ENCODE peak calls at places on chromosomes 2 and 18, in eight cellular contexts. One of them, this sample, is unnamed.

GRCh38 chr2:202185816-202186221 is 52.6 kb downstream of the SUMO1 start:
- DNase-seq in cardiac muscle cell: peak
- DNase-seq in amniotic epithelial cell: peak
- DNase-seq in stimulated activated naive CD4-positive, alpha-beta T cell treated with Interleukin-2 at 50 U/mL for 16 hours: no peak
- DNase-seq in head of caudate nucleus: no peak
- DNase-seq in fibroblast of gingiva: peak
- DNase-seq in EL: peak
- DNase-seq in SHP77: no peak
- DNase-seq in this sample: no peak

GRCh38 chr18:55236150-55236931 is 277.1 kb upstream of the CCDC68 start:
- DNase-seq in cardiac muscle cell: peak
- DNase-seq in amniotic epithelial cell: peak
- DNase-seq in stimulated activated naive CD4-positive, alpha-beta T cell treated with Interleukin-2 at 50 U/mL for 16 hours: no peak
- DNase-seq in head of caudate nucleus: no peak
- DNase-seq in fibroblast of gingiva: peak
- DNase-seq in EL: peak
- DNase-seq in SHP77: no peak
- DNase-seq in this sample: no peak

GRCh38 chr18:54503495-54503894 is 87.5 kb upstream of the DYNAP start:
- DNase-seq in cardiac muscle cell: peak
- DNase-seq in amniotic epithelial cell: no peak
- DNase-seq in stimulated activated naive CD4-positive, alpha-beta T cell treated with Interleukin-2 at 50 U/mL for 16 hours: no peak
- DNase-seq in head of caudate nucleus: no peak
- DNase-seq in fibroblast of gingiva: no peak
- DNase-seq in EL: no peak
- DNase-seq in SHP77: no peak
- DNase-seq in this sample: no peak

GRCh38 chr2:49286045-49286444 is 131.7 kb upstream of the FSHR start:
- DNase-seq in cardiac muscle cell: no peak
- DNase-seq in amniotic epithelial cell: no peak
- DNase-seq in stimulated activated naive CD4-positive, alpha-beta T cell treated with Interleukin-2 at 50 U/mL for 16 hours: no peak
- DNase-seq in head of caudate nucleus: no peak
- DNase-seq in fibroblast of gingiva: no peak
- DNase-seq in EL: no peak
- DNase-seq in SHP77: no peak
- DNase-seq in this sample: no peak

GRCh38 chr18:52339891-52340371 is at the start of gene DCC:
- DNase-seq in cardiac muscle cell: peak
- DNase-seq in amniotic epithelial cell: no peak
- DNase-seq in stimulated activated naive CD4-positive, alpha-beta T cell treated with Interleukin-2 at 50 U/mL for 16 hours: no peak
- DNase-seq in head of caudate nucleus: peak
- DNase-seq in fibroblast of gingiva: peak
- DNase-seq in EL: no peak
- DNase-seq in SHP77: peak
- DNase-seq in this sample: peak

GRCh38 chr2:220014961-220015360 is 387.5 kb downstream of the SLC4A3 start:
- DNase-seq in cardiac muscle cell: no peak
- DNase-seq in amniotic epithelial cell: no peak
- DNase-seq in stimulated activated naive CD4-positive, alpha-beta T cell treated with Interleukin-2 at 50 U/mL for 16 hours: no peak
- DNase-seq in head of caudate nucleus: no peak
- DNase-seq in fibroblast of gingiva: no peak
- DNase-seq in EL: no peak
- DNase-seq in SHP77: no peak
- DNase-seq in this sample: no peak

GRCh38 chr18:28794459-28795245 is 617.7 kb upstream of the CDH2 start:
- DNase-seq in cardiac muscle cell: peak
- DNase-seq in amniotic epithelial cell: peak
- DNase-seq in stimulated activated naive CD4-positive, alpha-beta T cell treated with Interleukin-2 at 50 U/mL for 16 hours: no peak
- DNase-seq in head of caudate nucleus: no peak
- DNase-seq in fibroblast of gingiva: peak
- DNase-seq in EL: peak
- DNase-seq in SHP77: no peak
- DNase-seq in this sample: no peak

GRCh38 chr2:227115761-227116160 is 48.2 kb downstream of the COL4A4 start:
- DNase-seq in cardiac muscle cell: no peak
- DNase-seq in amniotic epithelial cell: no peak
- DNase-seq in stimulated activated naive CD4-positive, alpha-beta T cell treated with Interleukin-2 at 50 U/mL for 16 hours: no peak
- DNase-seq in head of caudate nucleus: no peak
- DNase-seq in fibroblast of gingiva: peak
- DNase-seq in EL: peak
- DNase-seq in SHP77: no peak
- DNase-seq in this sample: peak

GRCh38 chr2:62939735-62940491 is 110.7 kb upstream of the OTX1 start:
- DNase-seq in cardiac muscle cell: peak
- DNase-seq in amniotic epithelial cell: peak
- DNase-seq in stimulated activated naive CD4-positive, alpha-beta T cell treated with Interleukin-2 at 50 U/mL for 16 hours: no peak
- DNase-seq in head of caudate nucleus: no peak
- DNase-seq in fibroblast of gingiva: peak
- DNase-seq in EL: peak
- DNase-seq in SHP77: no peak
- DNase-seq in this sample: no peak

GRCh38 chr2:149601141-149601796 is 13.7 kb upstream of the MMADHC start:
- DNase-seq in cardiac muscle cell: peak
- DNase-seq in amniotic epithelial cell: peak
- DNase-seq in stimulated activated naive CD4-positive, alpha-beta T cell treated with Interleukin-2 at 50 U/mL for 16 hours: no peak
- DNase-seq in head of caudate nucleus: no peak
- DNase-seq in fibroblast of gingiva: no peak
- DNase-seq in EL: peak
- DNase-seq in SHP77: no peak
- DNase-seq in this sample: no peak

GRCh38 chr18:58218111-58218510 is 174.1 kb downstream of the NEDD4L start:
- DNase-seq in cardiac muscle cell: peak
- DNase-seq in amniotic epithelial cell: no peak
- DNase-seq in stimulated activated naive CD4-positive, alpha-beta T cell treated with Interleukin-2 at 50 U/mL for 16 hours: no peak
- DNase-seq in head of caudate nucleus: no peak
- DNase-seq in fibroblast of gingiva: peak
- DNase-seq in EL: peak
- DNase-seq in SHP77: no peak
- DNase-seq in this sample: no peak

GRCh38 chr2:234275515-234275914 is 221.4 kb downstream of the ARL4C start:
- DNase-seq in cardiac muscle cell: no peak
- DNase-seq in amniotic epithelial cell: no peak
- DNase-seq in stimulated activated naive CD4-positive, alpha-beta T cell treated with Interleukin-2 at 50 U/mL for 16 hours: no peak
- DNase-seq in head of caudate nucleus: no peak
- DNase-seq in fibroblast of gingiva: no peak
- DNase-seq in EL: no peak
- DNase-seq in SHP77: no peak
- DNase-seq in this sample: no peak

GRCh38 chr2:54579682-54580349 is 123.7 kb downstream of the SPTBN1 start:
- DNase-seq in cardiac muscle cell: no peak
- DNase-seq in amniotic epithelial cell: no peak
- DNase-seq in stimulated activated naive CD4-positive, alpha-beta T cell treated with Interleukin-2 at 50 U/mL for 16 hours: peak
- DNase-seq in head of caudate nucleus: no peak
- DNase-seq in fibroblast of gingiva: no peak
- DNase-seq in EL: no peak
- DNase-seq in SHP77: no peak
- DNase-seq in this sample: no peak

GRCh38 chr2:40680547-40680946 is 228.7 kb upstream of the SLC8A1 start:
- DNase-seq in cardiac muscle cell: no peak
- DNase-seq in amniotic epithelial cell: peak
- DNase-seq in stimulated activated naive CD4-positive, alpha-beta T cell treated with Interleukin-2 at 50 U/mL for 16 hours: no peak
- DNase-seq in head of caudate nucleus: no peak
- DNase-seq in fibroblast of gingiva: peak
- DNase-seq in EL: no peak
- DNase-seq in SHP77: no peak
- DNase-seq in this sample: no peak

GRCh38 chr18:21739604-21740473 is 753 bp upstream of the MIB1 start:
- DNase-seq in cardiac muscle cell: peak
- DNase-seq in amniotic epithelial cell: no peak
- DNase-seq in stimulated activated naive CD4-positive, alpha-beta T cell treated with Interleukin-2 at 50 U/mL for 16 hours: no peak
- DNase-seq in head of caudate nucleus: no peak
- DNase-seq in fibroblast of gingiva: no peak
- DNase-seq in EL: no peak
- DNase-seq in SHP77: no peak
- DNase-seq in this sample: no peak

GRCh38 chr2:48144777-48145176 is 238.5 kb upstream of the FBXO11 start:
- DNase-seq in cardiac muscle cell: peak
- DNase-seq in amniotic epithelial cell: peak
- DNase-seq in stimulated activated naive CD4-positive, alpha-beta T cell treated with Interleukin-2 at 50 U/mL for 16 hours: no peak
- DNase-seq in head of caudate nucleus: no peak
- DNase-seq in fibroblast of gingiva: no peak
- DNase-seq in EL: peak
- DNase-seq in SHP77: no peak
- DNase-seq in this sample: no peak

GRCh38 chr2:75481041-75481836 is 79.5 kb downstream of the EVA1A start:
- DNase-seq in cardiac muscle cell: peak
- DNase-seq in amniotic epithelial cell: peak
- DNase-seq in stimulated activated naive CD4-positive, alpha-beta T cell treated with Interleukin-2 at 50 U/mL for 16 hours: no peak
- DNase-seq in head of caudate nucleus: no peak
- DNase-seq in fibroblast of gingiva: peak
- DNase-seq in EL: peak
- DNase-seq in SHP77: peak
- DNase-seq in this sample: no peak

GRCh38 chr2:120442541-120442922 is 96.6 kb downstream of the INHBB start:
- DNase-seq in cardiac muscle cell: no peak
- DNase-seq in amniotic epithelial cell: no peak
- DNase-seq in stimulated activated naive CD4-positive, alpha-beta T cell treated with Interleukin-2 at 50 U/mL for 16 hours: no peak
- DNase-seq in head of caudate nucleus: no peak
- DNase-seq in fibroblast of gingiva: no peak
- DNase-seq in EL: no peak
- DNase-seq in SHP77: no peak
- DNase-seq in this sample: no peak

GRCh38 chr2:242044206-242044590 is 174.7 kb downstream of the RTP5 start:
- DNase-seq in cardiac muscle cell: no peak
- DNase-seq in amniotic epithelial cell: no peak
- DNase-seq in stimulated activated naive CD4-positive, alpha-beta T cell treated with Interleukin-2 at 50 U/mL for 16 hours: no peak
- DNase-seq in head of caudate nucleus: no peak
- DNase-seq in fibroblast of gingiva: no peak
- DNase-seq in EL: no peak
- DNase-seq in SHP77: no peak
- DNase-seq in this sample: no peak

GRCh38 chr2:149490296-149490695 is 97.3 kb downstream of the MMADHC start:
- DNase-seq in cardiac muscle cell: peak
- DNase-seq in amniotic epithelial cell: peak
- DNase-seq in stimulated activated naive CD4-positive, alpha-beta T cell treated with Interleukin-2 at 50 U/mL for 16 hours: no peak
- DNase-seq in head of caudate nucleus: no peak
- DNase-seq in fibroblast of gingiva: no peak
- DNase-seq in EL: peak
- DNase-seq in SHP77: no peak
- DNase-seq in this sample: no peak

GRCh38 chr2:115165529-115166109 is 723.2 kb downstream of the DPP10 start:
- DNase-seq in cardiac muscle cell: peak
- DNase-seq in amniotic epithelial cell: peak
- DNase-seq in stimulated activated naive CD4-positive, alpha-beta T cell treated with Interleukin-2 at 50 U/mL for 16 hours: no peak
- DNase-seq in head of caudate nucleus: peak
- DNase-seq in fibroblast of gingiva: no peak
- DNase-seq in EL: no peak
- DNase-seq in SHP77: peak
- DNase-seq in this sample: no peak

GRCh38 chr2:147396890-147397289 is 447.9 kb upstream of the ACVR2A start:
- DNase-seq in cardiac muscle cell: no peak
- DNase-seq in amniotic epithelial cell: no peak
- DNase-seq in stimulated activated naive CD4-positive, alpha-beta T cell treated with Interleukin-2 at 50 U/mL for 16 hours: no peak
- DNase-seq in head of caudate nucleus: no peak
- DNase-seq in fibroblast of gingiva: no peak
- DNase-seq in EL: no peak
- DNase-seq in SHP77: no peak
- DNase-seq in this sample: no peak

GRCh38 chr2:238942080-238942761 is 94.3 kb downstream of the TWIST2 start:
- DNase-seq in cardiac muscle cell: no peak
- DNase-seq in amniotic epithelial cell: no peak
- DNase-seq in stimulated activated naive CD4-positive, alpha-beta T cell treated with Interleukin-2 at 50 U/mL for 16 hours: no peak
- DNase-seq in head of caudate nucleus: no peak
- DNase-seq in fibroblast of gingiva: no peak
- DNase-seq in EL: no peak
- DNase-seq in SHP77: no peak
- DNase-seq in this sample: no peak

GRCh38 chr2:142877265-142877756 is at the start of gene KYNU:
- DNase-seq in cardiac muscle cell: peak
- DNase-seq in amniotic epithelial cell: peak
- DNase-seq in stimulated activated naive CD4-positive, alpha-beta T cell treated with Interleukin-2 at 50 U/mL for 16 hours: no peak
- DNase-seq in head of caudate nucleus: no peak
- DNase-seq in fibroblast of gingiva: peak
- DNase-seq in EL: no peak
- DNase-seq in SHP77: no peak
- DNase-seq in this sample: no peak